ENCODE peak calls at places on chromosomes 2 and 18, in eight cellular contexts. A is NCI-H1092; U is WTC11; M is HEK293T; O is AML-193; V is CD8-positive, alpha-beta memory T cell; L is HS-27A; W is mucosa of gallbladder. H is an unnamed sample.

GRCh38 chr18:58529714-58530354 is 99.1 kb downstream of the ALPK2 start:
- DNase-seq in O (peak), U (peak), L (peak), W (peak), A (peak), M (peak), V (peak), H (no peak)

GRCh38 chr2:118340103-118340502 is 251.8 kb downstream of the INSIG2 start:
- DNase-seq in V (no peak), W (no peak), U (no peak), O (no peak), M (no peak), A (no peak), L (no peak), H (no peak)

GRCh38 chr2:27891820-27892105 is 1.2 kb downstream of the BABAM2 start:
- DNase-seq in L (no peak), O (no peak), M (no peak), U (no peak), V (no peak), W (no peak), A (no peak), H (no peak)

GRCh38 chr2:62410926-62411456 is 95.0 kb downstream of the TMEM17 start:
- DNase-seq in A (no peak), V (no peak), M (no peak), W (no peak), U (no peak), O (no peak), L (no peak), H (no peak)

GRCh38 chr2:39530423-39530866 is 93.4 kb upstream of the MAP4K3 start:
- DNase-seq in A (no peak), M (no peak), V (no peak), L (no peak), U (no peak), W (no peak), O (no peak), H (no peak)

GRCh38 chr2:15770606-15771005 is 169.7 kb upstream of the MYCN start:
- DNase-seq in M (no peak), W (no peak), U (no peak), L (no peak), O (no peak), V (no peak), A (no peak), H (no peak)

GRCh38 chr2:167127135-167127534 is 238.9 kb downstream of the XIRP2 start:
- DNase-seq in W (no peak), U (no peak), A (no peak), M (no peak), V (no peak), O (peak), L (no peak), H (no peak)

GRCh38 chr18:72762505-72763122 is 105.2 kb downstream of the NETO1 start:
- DNase-seq in O (peak), W (no peak), M (peak), L (no peak), V (no peak), U (no peak), A (peak), H (peak)

GRCh38 chr2:237507478-237507877 is 20.4 kb downstream of the MLPH start:
- DNase-seq in A (no peak), U (no peak), O (no peak), V (no peak), L (no peak), W (no peak), M (no peak), H (no peak)

GRCh38 chr2:176148758-176149483 is 2.4 kb upstream of the HOXD4 start:
- DNase-seq in V (no peak), O (no peak), W (no peak), A (no peak), M (no peak), U (no peak), L (no peak), H (no peak)

GRCh38 chr2:64934530-64934929 is 54.7 kb upstream of the SLC1A4 start:
- DNase-seq in V (no peak), W (no peak), U (no peak), O (no peak), A (no peak), L (no peak), M (no peak), H (no peak)

H was measured in iPS DF 19.7.